ENCODE peak calls at places on chromosomes 4 and X, in six cellular contexts. H, J, B, D, E and L are unnamed samples.

GRCh38 chrX:149570668-149571067 is 16.6 kb downstream of the MAGEA9B start:
- DNase-seq in H (no peak), J (no peak), B (peak), D (no peak), E (peak), L (no peak)

GRCh38 chr4:83013931-83014330 is 3.3 kb upstream of the LIN54 start:
- DNase-seq in H (no peak), J (no peak), B (peak), D (no peak), E (no peak), L (no peak)

GRCh38 chrX:148665001-148665400 is 164.6 kb downstream of the AFF2 start:
- DNase-seq in H (no peak), J (no peak), B (no peak), D (no peak), E (no peak), L (no peak)

GRCh38 chr4:94974773-94975172 is 217.0 kb downstream of the BMPR1B start:
- DNase-seq in H (no peak), J (no peak), B (peak), D (peak), E (no peak), L (no peak)

GRCh38 chrX:85859426-85859825 is 187.9 kb downstream of the CHM start:
- DNase-seq in H (no peak), J (no peak), B (no peak), D (no peak), E (no peak), L (no peak)

GRCh38 chrX:125289209-125289608 is 30.5 kb upstream of the TEX13C start:
- DNase-seq in H (no peak), J (no peak), B (no peak), D (no peak), E (no peak), L (no peak)

GRCh38 chr4:31294655-31295054 is 574.5 kb downstream of the PCDH7 start:
- DNase-seq in H (no peak), J (no peak), B (no peak), D (no peak), E (no peak), L (no peak)

GRCh38 chr4:15451866-15452765 is 17.6 kb upstream of the CC2D2A start:
- DNase-seq in H (no peak), J (no peak), B (peak), D (peak), E (no peak), L (no peak)

GRCh38 chr4:73417973-73418372 is 13.9 kb downstream of the ALB start:
- DNase-seq in H (no peak), J (no peak), B (peak), D (no peak), E (peak), L (no peak)

GRCh38 chrX:103626855-103627254 is 1.9 kb upstream of the TCEAL1 start:
- DNase-seq in H (no peak), J (no peak), B (peak), D (no peak), E (no peak), L (no peak)

GRCh38 chr4:87038837-87039715 is 104.3 kb downstream of the AFF1 start:
- DNase-seq in H (no peak), J (no peak), B (peak), D (peak), E (peak), L (no peak)

GRCh38 chr4:20137176-20137575 is 114.5 kb upstream of the SLIT2 start:
- DNase-seq in H (no peak), J (no peak), B (no peak), D (no peak), E (no peak), L (no peak)

GRCh38 chr4:33088713-33089112 is 2368.5 kb downstream of the PCDH7 start:
- DNase-seq in H (no peak), J (no peak), B (no peak), D (no peak), E (no peak), L (no peak)

GRCh38 chr4:150050566-150050965 is 27.7 kb upstream of the DCLK2 start:
- DNase-seq in H (no peak), J (no peak), B (no peak), D (no peak), E (no peak), L (no peak)

GRCh38 chrX:47797084-47797483 is 39.6 kb upstream of the ZNF81 start:
- DNase-seq in H (no peak), J (no peak), B (no peak), D (no peak), E (no peak), L (no peak)

GRCh38 chrX:47798861-47799260 is 37.8 kb upstream of the ZNF81 start:
- DNase-seq in H (no peak), J (no peak), B (peak), D (no peak), E (no peak), L (no peak)

DNA sequence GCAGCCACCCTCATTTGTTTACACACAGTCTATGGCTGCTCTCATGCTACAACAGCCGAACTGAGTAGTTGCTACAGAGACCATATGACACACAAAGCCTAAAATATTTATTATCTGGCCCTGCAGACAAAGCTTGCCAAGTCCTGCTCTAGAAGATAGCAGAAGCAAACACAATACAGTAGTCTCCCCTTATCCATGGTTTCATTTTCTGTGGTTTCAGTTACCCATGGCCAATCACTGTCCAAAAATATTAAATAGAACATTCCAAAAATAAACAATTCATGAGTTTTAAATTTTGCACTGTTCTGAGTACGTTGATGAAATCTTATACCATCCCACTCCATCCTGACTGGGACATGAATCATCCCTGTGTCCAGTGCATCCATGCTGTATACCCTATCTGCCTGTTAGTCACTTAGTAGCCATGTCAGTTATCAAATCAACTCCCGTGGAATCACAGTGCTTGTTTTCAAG is 40.2 kb upstream of the ZNF81 start:
- DNase-seq in H (no peak), J (no peak), B (peak), D (no peak), E (no peak), L (no peak)
- H3K27ac ChIP-seq in H (no peak), J (no peak), B (no peak), D (peak), E (no peak), L (no peak)

GRCh38 chr4:17059192-17059634 is 160.8 kb upstream of the LDB2 start:
- DNase-seq in H (no peak), J (no peak), B (no peak), D (no peak), E (no peak), L (no peak)
- H3K4me3 ChIP-seq in H (no peak), J (no peak), B (no peak), D (peak), E (no peak), L (no peak)

GRCh38 chr4:6753891-6754290 is 28.6 kb upstream of the KIAA0232 start:
- DNase-seq in H (no peak), J (no peak), B (no peak), D (peak), E (no peak), L (no peak)
- H3K27ac ChIP-seq in H (no peak), J (no peak), B (no peak), D (no peak), E (no peak), L (no peak)

DNA sequence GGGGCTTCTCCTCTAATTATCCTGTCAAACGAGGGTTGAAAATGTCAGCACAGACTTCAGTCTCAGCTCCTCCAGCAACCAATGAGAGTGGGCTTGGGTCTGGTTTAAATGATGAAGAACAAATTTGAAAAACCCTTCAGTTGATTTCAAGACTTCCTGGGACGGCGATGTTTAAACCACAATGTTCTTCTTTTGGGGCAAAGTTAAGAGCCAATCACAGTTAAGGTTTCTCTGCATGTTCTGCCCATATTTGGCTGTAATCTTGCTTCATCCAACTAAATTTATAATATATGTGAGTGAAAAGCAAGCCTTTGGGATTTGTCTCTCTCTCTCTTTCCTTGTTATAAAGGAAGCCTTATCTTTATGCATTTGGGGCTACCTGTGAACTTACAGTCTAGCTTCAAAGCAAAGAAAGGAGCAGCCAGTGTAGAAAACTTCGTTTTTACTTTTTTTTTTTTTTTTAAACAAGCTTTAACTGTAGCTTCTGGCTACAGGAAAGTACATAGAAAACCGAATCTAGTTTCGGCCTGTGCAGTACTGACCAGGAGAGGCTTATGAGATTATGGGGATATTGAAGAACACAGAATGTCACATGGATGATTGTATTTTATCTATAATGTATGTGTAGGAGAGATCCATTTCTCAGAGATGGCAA is 46.8 kb upstream of the FAM9C start:
- DNase-seq in H (no peak), J (peak), B (no peak), D (no peak), E (no peak), L (no peak)
- H3K4me3 ChIP-seq in H (no peak), J (peak), B (no peak), D (no peak), E (no peak), L (no peak)

DNA sequence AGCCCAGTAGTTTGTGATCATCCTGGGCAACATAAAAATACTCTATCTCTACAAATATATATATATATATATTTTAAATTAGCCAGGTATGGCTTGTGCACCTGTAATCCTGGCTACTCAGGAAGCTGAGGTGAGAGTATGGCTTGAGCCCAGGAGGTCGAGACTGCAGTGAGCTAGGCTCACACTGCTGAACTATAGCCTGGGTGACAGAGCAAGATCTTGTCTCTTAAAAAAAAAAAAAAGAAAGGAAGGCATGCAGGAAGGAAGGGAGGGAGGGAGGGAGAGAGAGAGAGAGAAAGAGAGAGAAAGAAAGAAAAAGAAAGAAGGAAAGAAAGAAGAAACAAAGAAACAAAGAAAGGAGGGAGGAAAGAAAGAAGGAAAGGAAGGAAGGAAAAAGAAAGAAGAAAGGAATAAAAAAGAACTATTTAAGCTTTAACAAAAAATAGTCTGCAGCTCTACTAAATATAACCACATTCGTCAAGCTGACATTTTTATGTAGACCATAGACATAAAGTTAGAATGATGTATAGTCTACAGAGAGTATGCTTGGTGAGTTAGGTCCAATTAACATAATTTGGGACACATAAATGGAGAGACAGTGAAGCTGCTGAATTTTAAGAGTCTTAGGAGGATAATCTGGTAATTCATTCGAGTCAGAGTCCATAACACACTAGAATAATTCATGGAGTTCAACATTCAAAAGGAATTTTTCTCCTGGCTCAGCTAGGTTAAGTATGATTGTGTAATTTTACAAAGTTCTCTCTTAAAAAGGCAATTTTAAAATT is 111.9 kb downstream of the GLRA3 start:
- DNase-seq in H (no peak), J (no peak), B (no peak), D (no peak), E (no peak), L (no peak)
- H3K27ac ChIP-seq in H (no peak), J (no peak), B (no peak), D (no peak), E (no peak), L (no peak)

DNA sequence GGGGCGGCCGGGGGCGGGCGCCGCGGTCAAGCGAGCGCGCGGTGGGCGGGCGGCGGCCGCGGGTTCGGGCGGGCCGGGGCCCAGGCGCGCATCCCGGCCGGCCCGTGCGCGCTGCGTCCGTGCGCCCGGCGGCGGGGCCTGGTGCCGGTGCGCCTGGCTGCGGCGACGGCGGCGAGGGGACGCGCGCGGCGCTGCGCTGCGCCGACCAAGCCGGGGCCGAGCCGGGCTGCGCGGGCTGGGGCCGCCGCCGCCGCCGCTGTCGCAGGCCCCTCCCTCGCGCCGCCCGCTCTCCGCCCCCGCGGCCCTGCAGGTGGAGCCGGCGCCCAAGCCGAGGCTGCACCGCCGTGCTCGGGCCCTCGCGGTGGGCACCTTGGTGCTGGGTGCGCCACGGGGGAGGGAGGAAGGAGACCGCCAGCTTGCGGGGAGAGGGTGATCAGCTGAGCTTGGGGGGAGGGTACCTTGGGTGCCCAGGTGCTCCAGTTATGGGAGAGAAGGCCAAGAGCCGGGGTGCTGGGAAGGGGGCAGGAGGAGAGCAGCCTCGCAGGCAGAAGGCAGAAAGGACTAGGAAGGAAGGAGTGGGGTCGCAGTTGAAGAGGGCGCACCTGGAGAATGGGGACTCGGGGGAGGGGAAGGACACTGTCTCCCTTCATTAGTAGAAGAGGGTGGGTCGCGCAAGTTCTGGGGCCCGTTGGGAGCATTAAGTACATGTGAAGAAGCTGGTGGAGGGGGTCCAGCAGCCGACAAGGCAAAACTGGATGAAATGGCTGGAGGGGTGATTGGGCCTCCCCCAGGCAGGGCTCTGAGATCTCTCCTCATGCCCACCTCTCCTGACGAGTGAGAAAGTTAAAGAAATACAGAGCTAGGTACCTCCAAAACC is at the start of gene PPP2R2C:
- DNase-seq in H (no peak), J (no peak), B (no peak), D (peak), E (peak), L (no peak)
- H3K4me3 ChIP-seq in H (peak), J (no peak), B (peak), D (no peak), E (peak), L (no peak)

GRCh38 chr4:183906736-183907651 is 1.9 kb downstream of the STOX2 start:
- DNase-seq in H (no peak), J (no peak), B (no peak), D (peak), E (peak), L (no peak)

GRCh38 chr4:183908284-183908683 is 3.2 kb downstream of the STOX2 start:
- DNase-seq in H (no peak), J (no peak), B (no peak), D (peak), E (no peak), L (no peak)

GRCh38 chr4:183905081-183905592 is at the start of gene STOX2:
- DNase-seq in H (no peak), J (peak), B (peak), D (peak), E (peak), L (no peak)

GRCh38 chr4:183906486-183906735 is 1.3 kb downstream of the STOX2 start:
- DNase-seq in H (no peak), J (no peak), B (no peak), D (no peak), E (no peak), L (no peak)

GRCh38 chr4:183905593-183906485 is 732 bp downstream of the STOX2 start:
- DNase-seq in H (no peak), J (peak), B (peak), D (no peak), E (peak), L (no peak)
- H3K27ac ChIP-seq in H (no peak), J (no peak), B (no peak), D (no peak), E (peak), L (no peak)